ENCODE peak calls at places on chromosomes 5 and 9, in ten cellular contexts. U, K, T, E, J, V, W, I, O and D are unnamed samples.
A peak's percentile ranks its signal among the peaks of the same experiment; 100 is the strongest.

GRCh38 chr5:78511116-78511906 is 137.3 kb downstream of the LHFPL2 start:
- DNase-seq in U (no peak), K (no peak), T (no peak), E (no peak), J (no peak), V (no peak), W (no peak), I (no peak), O (no peak), D (no peak)

GRCh38 chr5:4802044-4802443 is 338.1 kb upstream of the ADAMTS16 start:
- DNase-seq in U (no peak), K (no peak), T (no peak), E (no peak), J (no peak), V (no peak), W (peak; percentile 15), I (no peak), O (no peak), D (no peak)

GRCh38 chr5:126446498-126447224 is 23.5 kb downstream of the GRAMD2B start:
- DNase-seq in U (no peak), K (no peak), T (no peak), E (no peak), J (no peak), V (no peak), W (peak; percentile 72), I (no peak), O (peak; percentile 67), D (no peak)

GRCh38 chr9:127318651-127319167 is 54.1 kb downstream of the GARNL3 start:
- DNase-seq in U (no peak), K (no peak), T (no peak), E (no peak), J (no peak), V (no peak), W (peak; percentile 15), I (peak; percentile 24), O (no peak), D (no peak)

GRCh38 chr9:5630038-5630507 is 1.2 kb downstream of the RIC1 start:
- DNase-seq in U (peak; percentile 34), K (no peak), T (no peak), E (no peak), J (no peak), V (no peak), W (peak; percentile 42), I (peak; percentile 47), O (peak; percentile 48), D (no peak)

GRCh38 chr5:36887532-36887931 is 11.0 kb downstream of the NIPBL start:
- DNase-seq in U (no peak), K (no peak), T (no peak), E (no peak), J (no peak), V (no peak), W (no peak), I (no peak), O (no peak), D (no peak)

GRCh38 chr5:138979684-138980275 is 104.6 kb upstream of the LRRTM2 start:
- DNase-seq in U (peak; percentile 46), K (no peak), T (no peak), E (no peak), J (no peak), V (peak; percentile 54), W (no peak), I (no peak), O (no peak), D (no peak)

GRCh38 chr5:55850839-55851674 is at the start of gene IL31RA:
- DNase-seq in U (no peak), K (no peak), T (no peak), E (no peak), J (no peak), V (no peak), W (peak; percentile 85), I (peak; percentile 29), O (no peak), D (no peak)

GRCh38 chr5:108164574-108164973 is 217.3 kb downstream of the FBXL17 start:
- DNase-seq in U (no peak), K (no peak), T (no peak), E (no peak), J (no peak), V (no peak), W (no peak), I (no peak), O (no peak), D (no peak)

GRCh38 chr5:14406554-14406849 is 175.1 kb upstream of the OTULINL start:
- DNase-seq in U (no peak), K (no peak), T (no peak), E (no peak), J (no peak), V (no peak), W (peak; percentile 69), I (no peak), O (no peak), D (no peak)

GRCh38 chr9:135724186-135724797 is 22.3 kb downstream of the KCNT1 start:
- DNase-seq in U (no peak), K (no peak), T (no peak), E (no peak), J (no peak), V (no peak), W (no peak), I (no peak), O (no peak), D (no peak)

GRCh38 chr9:105067895-105068580 is 140.1 kb upstream of the ABCA1 start:
- DNase-seq in U (no peak), K (no peak), T (no peak), E (no peak), J (no peak), V (no peak), W (no peak), I (no peak), O (no peak), D (no peak)

GRCh38 chr9:94945191-94946144 is 219.0 kb downstream of the AOPEP start:
- DNase-seq in U (no peak), K (no peak), T (no peak), E (peak; percentile 64), J (no peak), V (no peak), W (peak; percentile 59), I (peak; percentile 19), O (peak; percentile 61), D (no peak)

GRCh38 chr5:176533894-176534611 is 3.1 kb downstream of the RNF44 start:
- DNase-seq in U (peak; percentile 69), K (peak; percentile 90), T (no peak), E (no peak), J (peak; percentile 72), V (peak; percentile 80), W (no peak), I (no peak), O (no peak), D (peak; percentile 24)

GRCh38 chr9:33903157-33903780 is 86.3 kb downstream of the UBE2R2 start:
- DNase-seq in U (no peak), K (no peak), T (no peak), E (no peak), J (no peak), V (no peak), W (no peak), I (peak; percentile 33), O (no peak), D (no peak)

GRCh38 chr9:15491950-15492349 is 18.8 kb downstream of the PSIP1 start:
- DNase-seq in U (no peak), K (no peak), T (no peak), E (no peak), J (no peak), V (no peak), W (no peak), I (no peak), O (no peak), D (no peak)
- H3K9me3 ChIP-seq in U (no peaks in the 10 kb centered on the region), K (peaks cover 10% of the 10 kb centered on the region), T (peaks cover 11% of the 10 kb centered on the region), E (no peaks in the 10 kb centered on the region), J (no peaks in the 10 kb centered on the region), V (no peaks in the 10 kb centered on the region), W (no peaks in the 10 kb centered on the region), I (no peaks in the 10 kb centered on the region), O (no peaks in the 10 kb centered on the region), D (no peaks in the 10 kb centered on the region)

DNA sequence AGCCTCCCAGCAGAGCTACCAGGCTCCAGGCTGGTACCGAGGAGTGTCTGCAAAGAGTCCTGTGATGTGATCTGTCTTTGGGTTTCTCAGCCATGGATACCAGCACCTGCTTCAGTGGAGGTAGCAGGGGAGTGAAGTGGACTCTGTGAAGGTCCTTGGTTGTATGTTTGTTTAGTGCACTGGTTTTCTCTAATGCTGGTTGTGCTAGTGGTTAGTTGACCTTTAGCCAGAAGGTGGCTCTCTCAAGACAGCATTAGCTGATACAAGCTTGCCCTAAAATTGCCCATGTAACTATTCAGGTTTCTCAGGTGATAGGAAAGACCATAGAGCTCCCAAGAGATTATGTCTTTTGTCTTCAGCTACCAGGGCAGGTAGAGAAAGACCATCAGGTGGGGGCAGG is 87.2 kb downstream of the MTAP start:
- DNase-seq in U (no peak), K (no peak), T (no peak), E (no peak), J (no peak), V (no peak), W (no peak), I (no peak), O (no peak), D (no peak)
- H3K9me3 ChIP-seq in U (no peaks in the 10 kb centered on the region), K (peaks cover 30% of the 10 kb centered on the region), T (peaks cover 9% of the 10 kb centered on the region), E (peaks cover 27% of the 10 kb centered on the region), J (peaks cover 5% of the 10 kb centered on the region), V (no peaks in the 10 kb centered on the region), W (no peaks in the 10 kb centered on the region), I (no peaks in the 10 kb centered on the region), O (no peaks in the 10 kb centered on the region), D (peaks cover 4% of the 10 kb centered on the region)

GRCh38 chr5:132762246-132763000 is 14.6 kb downstream of the SEPTIN8 start:
- DNase-seq in U (no peak), K (no peak), T (no peak), E (no peak), J (no peak), V (no peak), W (no peak), I (no peak), O (no peak), D (no peak)
- H3K9me3 ChIP-seq in U (no peaks in the 10 kb centered on the region), K (no peaks in the 10 kb centered on the region), T (no peaks in the 10 kb centered on the region), E (no peaks in the 10 kb centered on the region), J (no peaks in the 10 kb centered on the region), V (no peaks in the 10 kb centered on the region), W (no peaks in the 10 kb centered on the region), I (no peaks in the 10 kb centered on the region), O (no peaks in the 10 kb centered on the region), D (no peaks in the 10 kb centered on the region)

GRCh38 chr9:126217797-126218196 is 108.8 kb upstream of the MVB12B start:
- DNase-seq in U (no peak), K (no peak), T (no peak), E (no peak), J (no peak), V (no peak), W (no peak), I (no peak), O (no peak), D (no peak)

GRCh38 chr9:126219166-126219565 is 107.5 kb upstream of the MVB12B start:
- DNase-seq in U (no peak), K (no peak), T (no peak), E (no peak), J (no peak), V (no peak), W (no peak), I (no peak), O (no peak), D (no peak)

GRCh38 chr9:126218726-126219125 is 107.9 kb upstream of the MVB12B start:
- DNase-seq in U (no peak), K (no peak), T (no peak), E (no peak), J (no peak), V (no peak), W (no peak), I (no peak), O (no peak), D (no peak)

GRCh38 chr9:126217121-126217520 is 109.5 kb upstream of the MVB12B start:
- DNase-seq in U (no peak), K (no peak), T (no peak), E (no peak), J (no peak), V (no peak), W (no peak), I (no peak), O (no peak), D (no peak)

GRCh38 chr9:126215486-126215885 is 111.1 kb upstream of the MVB12B start:
- DNase-seq in U (no peak), K (no peak), T (no peak), E (no peak), J (no peak), V (peak; percentile 11), W (no peak), I (no peak), O (no peak), D (no peak)
- H3K9me3 ChIP-seq in U (no peaks in the 10 kb centered on the region), K (peaks cover 27% of the 10 kb centered on the region), T (no peaks in the 10 kb centered on the region), E (no peaks in the 10 kb centered on the region), J (no peaks in the 10 kb centered on the region), V (no peaks in the 10 kb centered on the region), W (no peaks in the 10 kb centered on the region), I (peaks cover 6% of the 10 kb centered on the region), O (peaks cover 14% of the 10 kb centered on the region), D (no peaks in the 10 kb centered on the region)